ENCODE peak calls at places on chromosomes 2 and 18, in seven cellular contexts. Z, K, M, F, R, Y and Q are unnamed samples.

GRCh38 chr2:240960309-240960962 is 38.0 kb upstream of the SNED1 start:
- DNase-seq in Z (no peak), K (no peak), M (peak; percentile 83), F (peak; percentile 34), R (no peak), Y (no peak), Q (no peak)

GRCh38 chr18:47558110-47558750 is 306.8 kb upstream of the SKOR2 start:
- DNase-seq in Z (no peak), K (peak; percentile 16), M (no peak), F (no peak), R (no peak), Y (no peak), Q (no peak)

GRCh38 chr2:74374509-74375205 is 5.5 kb downstream of the DCTN1 start:
- DNase-seq in Z (no peak), K (no peak), M (peak; percentile 89), F (peak; percentile 28), R (no peak), Y (no peak), Q (no peak)

GRCh38 chr2:13616656-13617055 is 899.9 kb downstream of the TRIB2 start:
- DNase-seq in Z (no peak), K (no peak), M (no peak), F (no peak), R (no peak), Y (no peak), Q (no peak)

GRCh38 chr2:73888388-73888787 is 4.4 kb upstream of the ACTG2 start:
- DNase-seq in Z (no peak), K (peak; percentile 27), M (no peak), F (no peak), R (no peak), Y (no peak), Q (no peak)

GRCh38 chr18:74506405-74507119 is 10.4 kb downstream of the CNDP2 start:
- DNase-seq in Z (no peak), K (no peak), M (no peak), F (no peak), R (no peak), Y (no peak), Q (no peak)

GRCh38 chr18:28175047-28175929 is 1.6 kb downstream of the CDH2 start:
- DNase-seq in Z (peak; percentile 8), K (no peak), M (peak; percentile 65), F (no peak), R (no peak), Y (no peak), Q (no peak)

GRCh38 chr18:21489119-21489750 is 111.3 kb downstream of the ESCO1 start:
- DNase-seq in Z (peak; percentile 36), K (peak; percentile 50), M (peak; percentile 53), F (no peak), R (peak; percentile 40), Y (peak; percentile 18), Q (no peak)

GRCh38 chr2:117835990-117836760 is 21.7 kb downstream of the DDX18 start:
- DNase-seq in Z (peak; percentile 34), K (peak; percentile 59), M (peak; percentile 93), F (peak; percentile 49), R (no peak), Y (peak; percentile 36), Q (no peak)

GRCh38 chr2:104415284-104415683 is 438.6 kb upstream of the POU3F3 start:
- DNase-seq in Z (no peak), K (no peak), M (no peak), F (no peak), R (no peak), Y (no peak), Q (no peak)

GRCh38 chr18:49020621-49021021 is 69.9 kb upstream of the SMAD7 start:
- DNase-seq in Z (no peak), K (no peak), M (no peak), F (no peak), R (no peak), Y (no peak), Q (no peak)

GRCh38 chr2:15559800-15560403 is 1.2 kb downstream of the NBAS start:
- DNase-seq in Z (peak; percentile 29), K (no peak), M (no peak), F (no peak), R (no peak), Y (no peak), Q (no peak)

GRCh38 chr2:9212010-9212638 is 5.5 kb downstream of the ASAP2 start:
- DNase-seq in Z (no peak), K (no peak), M (no peak), F (no peak), R (no peak), Y (no peak), Q (no peak)

GRCh38 chr2:108414256-108414876 is 34.6 kb upstream of the GCC2 start:
- DNase-seq in Z (no peak), K (no peak), M (no peak), F (no peak), R (no peak), Y (no peak), Q (no peak)

GRCh38 chr18:32295604-32296003 is 105.8 kb downstream of the MEP1B start:
- DNase-seq in Z (no peak), K (no peak), M (no peak), F (no peak), R (no peak), Y (no peak), Q (no peak)

GRCh38 chr2:62826141-62826540 is 120.6 kb downstream of the EHBP1 start:
- DNase-seq in Z (no peak), K (no peak), M (no peak), F (no peak), R (no peak), Y (no peak), Q (no peak)

GRCh38 chr2:198371902-198372611 is 567.7 kb downstream of the PLCL1 start:
- DNase-seq in Z (no peak), K (peak; percentile 29), M (no peak), F (no peak), R (no peak), Y (no peak), Q (no peak)

GRCh38 chr2:144625216-144626010 is 105.5 kb upstream of the ZEB2 start:
- DNase-seq in Z (no peak), K (no peak), M (no peak), F (peak; percentile 18), R (no peak), Y (no peak), Q (no peak)

GRCh38 chr18:23825496-23825895 is 136.2 kb downstream of the LAMA3 start:
- DNase-seq in Z (no peak), K (no peak), M (no peak), F (no peak), R (no peak), Y (no peak), Q (no peak)

GRCh38 chr2:108243566-108243965 is 3.8 kb downstream of the SULT1C3 start:
- DNase-seq in Z (no peak), K (no peak), M (no peak), F (no peak), R (no peak), Y (no peak), Q (no peak)

GRCh38 chr2:55885129-55885943 is 38.2 kb downstream of the EFEMP1 start:
- DNase-seq in Z (peak; percentile 18), K (no peak), M (no peak), F (no peak), R (peak; percentile 24), Y (no peak), Q (no peak)

DNA sequence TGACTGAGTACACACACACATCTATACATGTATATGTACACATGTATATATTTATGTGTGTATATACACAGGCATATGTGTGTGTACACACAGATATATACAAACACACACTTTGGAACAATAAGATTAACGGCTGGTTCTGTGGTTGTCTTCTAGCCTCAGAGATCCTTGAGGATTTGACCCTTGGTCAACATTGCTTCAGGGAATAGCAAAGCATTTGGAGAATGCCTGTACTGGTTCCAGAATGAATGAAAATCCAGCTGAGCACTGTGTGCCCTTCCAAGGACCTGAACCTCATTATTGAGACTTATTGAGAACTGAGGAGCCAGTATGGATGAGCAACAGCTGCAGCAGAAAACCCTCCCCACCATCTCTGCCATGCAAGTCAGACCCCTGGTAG is 166.4 kb upstream of the NCKAP5 start:
- DNase-seq in Z (no peak), K (no peak), M (no peak), F (no peak), R (no peak), Y (no peak), Q (no peak)
- H3K27ac ChIP-seq in Z (no peak overlapping the region), K (no peak overlapping the region), M (no peak overlapping the region), F (no peak overlapping the region), R (no peak overlapping the region), Y (no peak overlapping the region), Q (no peak overlapping the region)

GRCh38 chr18:76474824-76475223 is 20.2 kb downstream of the ZNF516 start:
- DNase-seq in Z (no peak), K (no peak), M (no peak), F (no peak), R (no peak), Y (no peak), Q (no peak)

GRCh38 chr18:76476665-76477561 is 18.1 kb downstream of the ZNF516 start:
- DNase-seq in Z (peak; percentile 51), K (no peak), M (no peak), F (no peak), R (no peak), Y (no peak), Q (no peak)

GRCh38 chr18:76471593-76471992 is 23.4 kb downstream of the ZNF516 start:
- DNase-seq in Z (no peak), K (no peak), M (no peak), F (no peak), R (no peak), Y (no peak), Q (no peak)

GRCh38 chr18:76475450-76476203 is 19.4 kb downstream of the ZNF516 start:
- DNase-seq in Z (no peak), K (no peak), M (no peak), F (no peak), R (no peak), Y (no peak), Q (no peak)

GRCh38 chr18:76472811-76473210 is 22.2 kb downstream of the ZNF516 start:
- DNase-seq in Z (no peak), K (no peak), M (no peak), F (no peak), R (no peak), Y (no peak), Q (no peak)
- H3K27ac ChIP-seq in Z (no peak overlapping the region), K (no peak overlapping the region), M (no peak overlapping the region), F (no peak overlapping the region), R (no peak overlapping the region), Y (no peak overlapping the region), Q (no peak overlapping the region)

GRCh38 chr18:3584266-3584665 is 134.3 kb downstream of the TGIF1 start:
- DNase-seq in Z (no peak), K (no peak), M (no peak), F (no peak), R (no peak), Y (no peak), Q (no peak)

GRCh38 chr18:3590096-3590655 is 140.2 kb downstream of the TGIF1 start:
- DNase-seq in Z (no peak), K (no peak), M (no peak), F (no peak), R (no peak), Y (no peak), Q (no peak)

GRCh38 chr18:3585656-3586509 is 135.9 kb downstream of the TGIF1 start:
- DNase-seq in Z (peak; percentile 64), K (peak; percentile 73), M (peak; percentile 95), F (peak; percentile 65), R (peak; percentile 91), Y (peak; percentile 55), Q (peak; percentile 61)

GRCh38 chr18:3581890-3582289 is 131.9 kb downstream of the TGIF1 start:
- DNase-seq in Z (no peak), K (no peak), M (no peak), F (no peak), R (no peak), Y (no peak), Q (no peak)

GRCh38 chr18:3584897-3585460 is 135.0 kb downstream of the TGIF1 start:
- DNase-seq in Z (no peak), K (no peak), M (no peak), F (no peak), R (no peak), Y (no peak), Q (no peak)
- H3K27ac ChIP-seq in Z (peak overlapping the region; percentile 58), K (no peak overlapping the region), M (no peak overlapping the region), F (no peak overlapping the region), R (no peak overlapping the region), Y (no peak overlapping the region), Q (no peak overlapping the region)

GRCh38 chr2:112138143-112139032 is at the start of gene FBLN7:
- DNase-seq in Z (no peak), K (no peak), M (peak; percentile 52), F (no peak), R (no peak), Y (no peak), Q (no peak)
- H3K27ac ChIP-seq in Z (peak within 1 kb of the TSS; percentile 75), K (no peak within 1 kb of the TSS), M (peak within 1 kb of the TSS; percentile 7), F (peak within 1 kb of the TSS; percentile 60), R (no peak within 1 kb of the TSS), Y (no peak within 1 kb of the TSS), Q (no peak within 1 kb of the TSS)